ENCODE peak calls at places on chromosome 13, in five cellular contexts. One of them, this sample, is unnamed.

GRCh38 chr13:22176968-22177545 is 506.2 kb downstream of the FGF9 start:
- DNase-seq in PC-9: no peak
- DNase-seq in PC-3: no peak
- DNase-seq in GM23248: no peak
- DNase-seq in Karpas-422: no peak
- DNase-seq in this sample: no peak

GRCh38 chr13:95481051-95481775 is 71.3 kb upstream of the CLDN10 start:
- DNase-seq in PC-9: no peak
- DNase-seq in PC-3: peak; percentile 51
- DNase-seq in GM23248: peak; percentile 39
- DNase-seq in Karpas-422: no peak
- DNase-seq in this sample: no peak

GRCh38 chr13:43390101-43390500 is 366.7 kb downstream of the DNAJC15 start:
- DNase-seq in PC-9: no peak
- DNase-seq in PC-3: no peak
- DNase-seq in GM23248: peak; percentile 27
- DNase-seq in Karpas-422: no peak
- DNase-seq in this sample: no peak

GRCh38 chr13:91126806-91127205 is 220.7 kb upstream of the MIR17HG start:
- DNase-seq in PC-9: no peak
- DNase-seq in PC-3: no peak
- DNase-seq in GM23248: no peak
- DNase-seq in Karpas-422: no peak
- DNase-seq in this sample: no peak

GRCh38 chr13:30429721-30430694 is 7.7 kb downstream of the UBE2L5 start:
- DNase-seq in PC-9: peak; percentile 85
- DNase-seq in PC-3: peak; percentile 77
- DNase-seq in GM23248: peak; percentile 96
- DNase-seq in Karpas-422: no peak
- DNase-seq in this sample: no peak

GRCh38 chr13:109764474-109765292 is 21.7 kb downstream of the IRS2 start:
- DNase-seq in PC-9: no peak
- DNase-seq in PC-3: no peak
- DNase-seq in GM23248: peak; percentile 46
- DNase-seq in Karpas-422: no peak
- DNase-seq in this sample: no peak

GRCh38 chr13:97266328-97266727 is 44.2 kb downstream of the MBNL2 start:
- DNase-seq in PC-9: no peak
- DNase-seq in PC-3: no peak
- DNase-seq in GM23248: no peak
- DNase-seq in Karpas-422: no peak
- DNase-seq in this sample: no peak

GRCh38 chr13:106423530-106423929 is 111.9 kb downstream of the EFNB2 start:
- DNase-seq in PC-9: no peak
- DNase-seq in PC-3: no peak
- DNase-seq in GM23248: no peak
- DNase-seq in Karpas-422: no peak
- DNase-seq in this sample: no peak

GRCh38 chr13:102608944-102609343 is 12.2 kb downstream of the TPP2 start:
- DNase-seq in PC-9: no peak
- DNase-seq in PC-3: peak; percentile 21
- DNase-seq in GM23248: no peak
- DNase-seq in Karpas-422: no peak
- DNase-seq in this sample: no peak

GRCh38 chr13:23558675-23559536 is 11.3 kb upstream of the TNFRSF19 start:
- DNase-seq in PC-9: peak; percentile 70
- DNase-seq in PC-3: peak; percentile 66
- DNase-seq in GM23248: peak; percentile 94
- DNase-seq in Karpas-422: no peak
- DNase-seq in this sample: no peak

GRCh38 chr13:80508031-80508430 is 167.1 kb upstream of the SPRY2 start:
- DNase-seq in PC-9: no peak
- DNase-seq in PC-3: no peak
- DNase-seq in GM23248: no peak
- DNase-seq in Karpas-422: no peak
- DNase-seq in this sample: no peak

GRCh38 chr13:114161644-114162532 is 17.2 kb upstream of the CFAP97D2 start:
- DNase-seq in PC-9: no peak
- DNase-seq in PC-3: peak; percentile 52
- DNase-seq in GM23248: peak; percentile 70
- DNase-seq in Karpas-422: no peak
- DNase-seq in this sample: no peak
- H3K9me3 ChIP-seq in PC-9: no peaks in the 10 kb centered on the region
- H3K9me3 ChIP-seq in PC-3: no peaks in the 10 kb centered on the region
- H3K9me3 ChIP-seq in GM23248: no peaks in the 10 kb centered on the region
- H3K9me3 ChIP-seq in Karpas-422: no peaks in the 10 kb centered on the region
- H3K9me3 ChIP-seq in this sample: no peaks in the 10 kb centered on the region

DNA sequence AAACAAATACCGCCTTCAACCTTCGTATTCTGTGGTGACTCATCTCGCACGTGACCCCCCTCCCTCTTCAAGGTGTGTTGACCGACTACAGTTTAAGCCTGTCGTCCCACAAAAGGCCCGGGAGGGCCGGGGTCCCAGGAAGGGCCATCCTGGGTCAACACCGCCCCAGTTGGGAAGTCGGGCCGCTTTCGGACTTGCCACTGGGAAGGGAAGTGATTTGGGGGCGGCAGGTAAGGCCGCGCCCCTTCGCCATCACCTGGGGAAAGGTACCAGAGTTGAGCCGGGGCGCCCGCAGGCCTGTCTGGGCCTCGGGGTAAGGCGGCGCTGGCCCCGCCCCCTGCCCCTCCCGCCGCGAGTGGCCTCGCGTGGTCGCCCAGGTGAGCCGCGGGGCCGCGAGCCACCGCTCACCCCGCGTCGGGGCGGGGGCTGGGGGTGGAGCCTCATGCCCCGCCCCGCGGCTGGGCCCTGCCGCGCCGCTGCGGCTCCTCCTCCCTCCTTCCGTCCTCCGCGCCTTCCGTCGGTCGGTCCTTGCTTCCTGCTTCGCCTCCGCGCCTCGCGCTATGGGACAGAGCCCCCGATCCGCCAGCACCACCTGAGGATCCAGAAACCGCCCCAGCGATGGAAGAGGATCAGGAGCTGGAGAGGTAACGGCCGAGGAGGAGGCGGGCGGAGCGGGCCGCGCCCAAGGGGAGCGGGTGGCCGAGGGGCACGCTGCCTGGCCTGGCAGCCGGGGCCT is at the start of gene POLR1D:
- DNase-seq in PC-9: peak; percentile 78
- DNase-seq in PC-3: peak; percentile 91
- DNase-seq in GM23248: peak; percentile 88
- DNase-seq in Karpas-422: peak; percentile 94
- DNase-seq in this sample: peak; percentile 89
- H3K4me1 ChIP-seq in PC-9: peaks cover 42% of the 10 kb centered on the region
- H3K4me1 ChIP-seq in PC-3: peaks cover 35% of the 10 kb centered on the region
- H3K4me1 ChIP-seq in GM23248: peaks cover 18% of the 10 kb centered on the region
- H3K4me1 ChIP-seq in Karpas-422: peaks cover 39% of the 10 kb centered on the region
- H3K4me1 ChIP-seq in this sample: peaks cover 36% of the 10 kb centered on the region

DNA sequence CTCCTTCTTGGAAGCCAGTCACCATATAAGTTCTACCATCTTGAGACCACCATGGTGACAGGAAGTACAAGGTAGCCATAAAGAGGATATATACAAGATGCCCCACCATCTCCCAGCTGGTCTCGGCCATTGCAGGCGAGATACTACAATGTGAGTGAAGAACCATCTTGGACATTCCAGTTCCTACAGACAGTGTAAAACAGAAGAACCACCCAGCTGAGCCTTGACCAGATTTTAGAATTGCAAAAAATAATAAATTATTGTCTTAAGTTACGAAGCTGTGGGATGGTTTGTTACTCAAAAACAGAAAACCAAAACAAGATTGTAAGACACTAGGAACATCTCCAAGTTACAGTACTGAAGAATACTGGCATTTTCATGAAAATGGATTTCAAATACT is 43.6 kb downstream of the DOCK9 start:
- DNase-seq in PC-9: no peak
- DNase-seq in PC-3: no peak
- DNase-seq in GM23248: no peak
- DNase-seq in Karpas-422: no peak
- DNase-seq in this sample: no peak
- H3K9me2 ChIP-seq in PC-9: no peaks in the 10 kb centered on the region
- H3K9me2 ChIP-seq in PC-3: no peaks in the 10 kb centered on the region
- H3K9me2 ChIP-seq in GM23248: no peaks in the 10 kb centered on the region
- H3K9me2 ChIP-seq in Karpas-422: no peaks in the 10 kb centered on the region
- H3K9me2 ChIP-seq in this sample: no peaks in the 10 kb centered on the region

DNA sequence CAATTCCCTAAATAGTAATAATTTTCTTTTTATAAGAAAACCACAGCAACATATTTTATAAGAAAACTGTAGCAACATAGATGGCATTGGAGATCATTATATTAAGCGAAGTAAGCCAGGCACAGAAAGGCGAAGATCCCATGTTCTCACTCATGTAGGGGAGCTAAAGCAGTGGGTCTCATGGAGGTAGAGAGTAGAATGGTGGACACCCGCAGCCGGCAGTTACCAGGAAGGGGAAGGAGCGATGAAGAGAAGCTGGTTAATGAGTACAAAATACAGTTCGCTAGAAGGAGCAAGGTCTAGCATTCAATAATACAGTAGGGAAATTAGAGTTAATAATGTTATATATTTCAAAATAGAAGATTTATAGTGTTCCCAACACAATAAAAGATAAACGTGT is 42.8 kb downstream of the CRYL1 start:
- DNase-seq in PC-9: no peak
- DNase-seq in PC-3: no peak
- DNase-seq in GM23248: no peak
- DNase-seq in Karpas-422: no peak
- DNase-seq in this sample: no peak
- H3K9me3 ChIP-seq in PC-9: no peaks in the 10 kb centered on the region
- H3K9me3 ChIP-seq in PC-3: no peaks in the 10 kb centered on the region
- H3K9me3 ChIP-seq in GM23248: no peaks in the 10 kb centered on the region
- H3K9me3 ChIP-seq in Karpas-422: no peaks in the 10 kb centered on the region
- H3K9me3 ChIP-seq in this sample: no peaks in the 10 kb centered on the region

GRCh38 chr13:27972619-27972877 is 3.4 kb upstream of the CDX2 start:
- DNase-seq in PC-9: no peak
- DNase-seq in PC-3: no peak
- DNase-seq in GM23248: no peak
- DNase-seq in Karpas-422: peak; percentile 17
- DNase-seq in this sample: no peak
- H3K4me1 ChIP-seq in PC-9: no peaks in the 10 kb centered on the region
- H3K4me1 ChIP-seq in PC-3: no peaks in the 10 kb centered on the region
- H3K4me1 ChIP-seq in GM23248: no peaks in the 10 kb centered on the region
- H3K4me1 ChIP-seq in Karpas-422: no peaks in the 10 kb centered on the region
- H3K4me1 ChIP-seq in this sample: no peaks in the 10 kb centered on the region

DNA sequence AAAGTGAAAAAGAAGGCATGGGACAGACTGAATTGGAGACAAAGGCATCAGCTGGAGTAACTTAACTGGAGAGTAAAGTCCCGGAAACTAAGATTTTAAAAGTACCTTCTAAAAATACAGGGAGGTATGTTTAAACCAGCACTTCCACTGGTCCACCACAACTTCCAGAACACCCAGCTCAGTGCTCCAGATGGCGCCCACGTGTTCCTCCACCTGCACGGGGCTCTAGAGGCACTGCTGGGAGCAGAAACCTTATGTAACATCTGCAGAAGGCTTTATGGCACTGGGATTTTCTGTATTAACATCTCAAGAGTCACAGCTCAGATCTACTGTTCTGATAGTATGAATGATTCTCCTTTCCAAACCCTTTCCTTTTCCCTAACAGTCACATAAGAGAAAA is 252.1 kb downstream of the DCLK1 start:
- DNase-seq in PC-9: no peak
- DNase-seq in PC-3: no peak
- DNase-seq in GM23248: no peak
- DNase-seq in Karpas-422: no peak
- DNase-seq in this sample: no peak
- H3K9me2 ChIP-seq in PC-9: no peaks in the 10 kb centered on the region
- H3K9me2 ChIP-seq in PC-3: no peaks in the 10 kb centered on the region
- H3K9me2 ChIP-seq in GM23248: no peaks in the 10 kb centered on the region
- H3K9me2 ChIP-seq in Karpas-422: no peaks in the 10 kb centered on the region
- H3K9me2 ChIP-seq in this sample: no peaks in the 10 kb centered on the region

GRCh38 chr13:49287995-49288394 is 40.3 kb downstream of the CDADC1 start:
- DNase-seq in PC-9: no peak
- DNase-seq in PC-3: no peak
- DNase-seq in GM23248: no peak
- DNase-seq in Karpas-422: no peak
- DNase-seq in this sample: no peak
- H3K9me3 ChIP-seq in PC-9: no peaks in the 10 kb centered on the region
- H3K9me3 ChIP-seq in PC-3: no peaks in the 10 kb centered on the region
- H3K9me3 ChIP-seq in GM23248: no peaks in the 10 kb centered on the region
- H3K9me3 ChIP-seq in Karpas-422: no peaks in the 10 kb centered on the region
- H3K9me3 ChIP-seq in this sample: no peaks in the 10 kb centered on the region

GRCh38 chr13:32032780-32033179 is 1.2 kb downstream of the FRY start:
- DNase-seq in PC-9: no peak
- DNase-seq in PC-3: no peak
- DNase-seq in GM23248: no peak
- DNase-seq in Karpas-422: no peak
- DNase-seq in this sample: no peak
- H3K4me1 ChIP-seq in PC-9: peaks cover 30% of the 10 kb centered on the region
- H3K4me1 ChIP-seq in PC-3: peaks cover 7% of the 10 kb centered on the region
- H3K4me1 ChIP-seq in GM23248: no peaks in the 10 kb centered on the region
- H3K4me1 ChIP-seq in Karpas-422: peaks cover 15% of the 10 kb centered on the region
- H3K4me1 ChIP-seq in this sample: peaks cover 9% of the 10 kb centered on the region

GRCh38 chr13:39803851-39804250 is 148.4 kb downstream of the COG6 start:
- DNase-seq in PC-9: no peak
- DNase-seq in PC-3: no peak
- DNase-seq in GM23248: no peak
- DNase-seq in Karpas-422: no peak
- DNase-seq in this sample: no peak

GRCh38 chr13:39804332-39805231 is 149.1 kb downstream of the COG6 start:
- DNase-seq in PC-9: no peak
- DNase-seq in PC-3: no peak
- DNase-seq in GM23248: no peak
- DNase-seq in Karpas-422: no peak
- DNase-seq in this sample: no peak

GRCh38 chr13:39803156-39803555 is 147.7 kb downstream of the COG6 start:
- DNase-seq in PC-9: peak; percentile 62
- DNase-seq in PC-3: no peak
- DNase-seq in GM23248: no peak
- DNase-seq in Karpas-422: no peak
- DNase-seq in this sample: no peak
- H3K9me2 ChIP-seq in PC-9: no peaks in the 10 kb centered on the region
- H3K9me2 ChIP-seq in PC-3: no peaks in the 10 kb centered on the region
- H3K9me2 ChIP-seq in GM23248: no peaks in the 10 kb centered on the region
- H3K9me2 ChIP-seq in Karpas-422: no peaks in the 10 kb centered on the region
- H3K9me2 ChIP-seq in this sample: no peaks in the 10 kb centered on the region